ENCODE peak calls at places on chromosomes 13 and 19, in six cellular contexts. F, D, B, H, Y and R are unnamed samples.

GRCh38 chr19:33412617-33413425 is 39.3 kb downstream of the CEBPG start:
- DNase-seq in F (peak; percentile 68), D (no peak), B (no peak), H (no peak), Y (no peak), R (no peak)

GRCh38 chr19:38917921-38918491 is 6.0 kb upstream of the CCER2 start:
- DNase-seq in F (no peak), D (no peak), B (no peak), H (no peak), Y (no peak), R (peak; percentile 27)

GRCh38 chr19:31141301-31141700 is 207.9 kb downstream of the TSHZ3 start:
- DNase-seq in F (no peak), D (peak; percentile 40), B (no peak), H (peak; percentile 49), Y (no peak), R (no peak)

GRCh38 chr19:41853768-41854167 is 6.3 kb upstream of the RPS19 start:
- DNase-seq in F (peak; percentile 18), D (no peak), B (no peak), H (no peak), Y (no peak), R (no peak)

GRCh38 chr19:29324717-29325116 is 111.8 kb upstream of the UQCRFS1 start:
- DNase-seq in F (no peak), D (no peak), B (no peak), H (no peak), Y (no peak), R (no peak)

GRCh38 chr19:54316746-54317107 is 3.8 kb upstream of the LILRA5 start:
- DNase-seq in F (no peak), D (no peak), B (no peak), H (no peak), Y (no peak), R (no peak)

GRCh38 chr19:54534156-54534555 is 31.5 kb downstream of the LAIR2 start:
- DNase-seq in F (no peak), D (no peak), B (no peak), H (no peak), Y (no peak), R (no peak)

GRCh38 chr13:47639716-47640447 is 361.2 kb downstream of the SUCLA2 start:
- DNase-seq in F (no peak), D (no peak), B (no peak), H (no peak), Y (no peak), R (peak; percentile 11)

GRCh38 chr13:44710576-44710975 is 134.4 kb upstream of the TSC22D1 start:
- DNase-seq in F (no peak), D (peak; percentile 96), B (peak; percentile 94), H (peak; percentile 99), Y (no peak), R (peak; percentile 90)

DNA sequence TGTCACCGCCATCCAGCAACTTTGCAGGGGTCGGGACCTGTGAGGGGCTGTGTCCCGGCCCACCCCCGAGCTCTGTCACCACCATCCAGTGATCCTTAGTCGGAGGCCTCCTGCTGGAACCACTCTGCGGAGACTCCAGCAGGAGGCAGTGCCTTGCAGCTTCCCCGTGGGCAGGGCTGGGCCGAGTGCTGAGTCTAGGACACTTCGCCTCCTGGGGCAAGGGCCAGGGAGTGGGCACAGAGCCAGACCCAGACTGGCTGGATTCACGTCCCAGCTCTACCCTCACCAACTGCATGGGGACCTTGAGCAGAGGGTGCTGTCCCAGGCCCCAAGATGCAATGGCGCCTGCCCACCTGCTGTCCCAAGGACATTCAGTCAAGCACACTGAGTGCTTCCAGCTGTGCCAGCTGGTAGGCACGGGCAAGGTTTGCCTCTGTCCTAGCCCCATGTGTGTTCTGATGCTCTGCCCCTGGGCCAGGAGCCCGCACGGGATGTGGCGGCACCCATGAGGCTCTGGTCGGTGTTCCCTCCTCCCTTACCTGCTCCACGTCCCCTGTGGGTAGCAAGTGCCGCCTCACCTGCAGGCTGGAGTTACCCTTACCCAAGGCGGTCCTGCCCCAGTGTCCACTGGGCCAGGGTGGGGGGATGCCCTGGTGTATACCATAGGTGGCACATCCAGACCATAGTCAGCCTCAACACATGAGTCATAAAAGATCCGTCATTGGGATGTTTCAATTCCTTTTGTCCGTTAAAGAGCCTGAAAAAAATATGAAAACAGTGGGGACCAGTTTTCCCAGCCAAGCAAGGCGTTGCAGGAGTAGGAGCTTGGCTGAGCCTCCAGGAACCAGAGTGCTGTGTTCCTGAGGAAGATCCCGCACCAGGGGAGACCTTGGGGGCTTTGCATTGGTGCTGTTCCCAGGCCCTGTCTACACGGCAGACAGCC is 7.4 kb downstream of the FZR1 start:
- DNase-seq in F (no peak), D (no peak), B (no peak), H (no peak), Y (no peak), R (no peak)
- TF ChIP-seq CTCF in F (no peak), D (peak; percentile 5), B (peak; percentile 28), H (no peak), Y (no peak), R (no peak)

DNA sequence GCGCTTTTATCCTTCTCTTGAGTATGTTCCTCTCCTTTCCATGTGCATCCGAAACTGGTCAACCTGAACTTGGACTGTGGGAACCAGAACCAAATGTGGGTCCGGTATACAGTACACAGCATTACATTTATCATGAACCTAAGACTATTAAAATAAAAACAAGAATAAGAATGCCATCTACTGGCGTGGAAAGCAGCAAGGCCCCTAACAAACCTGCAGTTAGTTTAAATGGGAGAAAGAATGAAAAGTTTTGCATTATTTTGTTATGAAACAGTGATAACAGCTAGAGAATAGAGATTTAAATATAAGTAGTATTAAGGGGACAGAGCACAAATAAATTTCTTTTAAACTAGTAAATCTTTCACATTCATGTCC is 159.5 kb downstream of the RBM26 start:
- DNase-seq in F (no peak), D (no peak), B (no peak), H (no peak), Y (no peak), R (peak; percentile 13)
- TF ChIP-seq CTCF in F (no peak), D (no peak), B (no peak), H (no peak), Y (no peak), R (peak; percentile 26)

GRCh38 chr13:100827489-100828000 is 152.9 kb upstream of the TMTC4 start:
- DNase-seq in F (no peak), D (no peak), B (no peak), H (no peak), Y (no peak), R (peak; percentile 25)

GRCh38 chr13:100826441-100826840 is 151.8 kb upstream of the TMTC4 start:
- DNase-seq in F (no peak), D (no peak), B (no peak), H (no peak), Y (no peak), R (no peak)

GRCh38 chr13:100825551-100825950 is 151.0 kb upstream of the TMTC4 start:
- DNase-seq in F (no peak), D (peak; percentile 44), B (no peak), H (peak; percentile 71), Y (no peak), R (peak; percentile 55)

GRCh38 chr13:100833427-100833826 is 158.8 kb upstream of the TMTC4 start:
- DNase-seq in F (no peak), D (no peak), B (no peak), H (no peak), Y (no peak), R (no peak)

DNA sequence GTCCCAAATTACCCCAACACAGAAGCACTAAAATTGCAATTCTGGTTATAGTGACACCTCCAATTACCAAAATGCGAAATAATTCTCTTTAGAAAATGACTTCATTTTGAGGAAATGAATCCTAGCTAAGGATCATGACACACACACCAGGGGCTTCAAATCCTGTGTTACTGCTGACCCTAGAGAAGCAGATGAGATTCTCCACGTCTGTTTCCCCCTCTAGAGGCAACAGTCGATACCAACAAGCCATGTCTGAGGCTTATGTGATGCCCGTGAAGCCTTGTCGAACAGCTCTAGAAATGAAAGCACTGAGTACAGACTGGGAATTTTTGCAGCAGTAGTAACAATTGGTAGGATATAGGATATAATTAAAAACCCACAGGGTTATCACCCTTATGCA is 153.6 kb upstream of the TMTC4 start:
- DNase-seq in F (no peak), D (no peak), B (no peak), H (no peak), Y (no peak), R (no peak)
- TF ChIP-seq CTCF in F (no peak), D (peak; percentile 31), B (peak; percentile 57), H (no peak), Y (no peak), R (no peak)

GRCh38 chr19:16441661-16442071 is 30.1 kb downstream of the EPS15L1 start:
- DNase-seq in F (no peak), D (no peak), B (no peak), H (no peak), Y (no peak), R (peak; percentile 33)
- TF ChIP-seq CTCF in F (no peak), D (peak; percentile 68), B (peak; percentile 73), H (peak; percentile 12), Y (no peak), R (peak; percentile 46)

GRCh38 chr19:16022251-16022650 is 54.0 kb upstream of the TPM4 start:
- DNase-seq in F (no peak), D (no peak), B (no peak), H (no peak), Y (no peak), R (no peak)

GRCh38 chr19:16018106-16018755 is 58.1 kb upstream of the TPM4 start:
- DNase-seq in F (no peak), D (no peak), B (no peak), H (no peak), Y (no peak), R (no peak)

GRCh38 chr19:16018801-16019551 is 57.3 kb upstream of the TPM4 start:
- DNase-seq in F (peak; percentile 67), D (no peak), B (no peak), H (no peak), Y (no peak), R (no peak)

GRCh38 chr19:16021796-16022195 is 54.5 kb upstream of the TPM4 start:
- DNase-seq in F (no peak), D (no peak), B (no peak), H (no peak), Y (no peak), R (no peak)

DNA sequence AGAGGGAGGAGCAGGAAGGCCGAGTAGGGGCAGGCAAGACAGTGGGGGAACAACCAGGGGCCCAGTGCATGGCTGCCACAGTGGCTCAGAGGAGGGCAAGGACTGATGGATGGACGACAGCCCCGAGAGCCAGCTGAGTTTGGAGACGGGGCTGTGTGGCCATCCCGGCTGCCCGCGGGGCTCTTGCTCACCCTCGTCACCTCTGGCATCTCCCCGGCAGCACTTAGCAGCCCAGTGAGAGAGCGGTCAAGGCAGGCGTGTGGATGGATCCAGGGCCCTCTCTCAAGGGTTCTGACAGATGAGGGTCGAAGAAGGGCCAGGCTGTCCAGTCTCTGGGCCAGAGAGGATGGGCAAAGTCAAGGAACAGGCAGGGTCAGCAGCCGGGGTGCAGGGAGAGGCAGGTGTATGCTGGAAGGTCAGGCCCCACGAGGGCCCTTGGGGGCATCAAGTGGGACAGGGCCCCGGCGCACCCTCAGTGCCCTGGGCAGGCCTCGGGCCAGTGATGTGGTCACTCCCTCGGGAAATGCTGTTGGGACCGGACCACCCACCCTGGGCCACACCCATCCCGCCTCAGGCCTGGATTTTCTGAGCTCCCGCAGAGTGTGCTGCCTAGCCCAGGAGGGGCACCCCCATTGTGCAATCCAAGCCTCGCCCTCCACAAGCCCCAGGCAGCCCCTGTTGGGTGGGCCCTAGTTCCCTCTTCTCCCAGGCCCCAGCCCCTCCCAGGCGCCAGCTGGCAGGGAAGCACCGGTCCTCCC is 56.4 kb upstream of the TPM4 start:
- DNase-seq in F (no peak), D (no peak), B (no peak), H (no peak), Y (no peak), R (no peak)
- TF ChIP-seq CTCF in F (no peak), D (no peak), B (no peak), H (no peak), Y (no peak), R (no peak)